ENCODE peak calls at places on chromosomes 11 and 22, in ten cellular contexts. One of them, this sample, is unnamed.

GRCh38 chr22:35608088-35608487 is 9.0 kb downstream of the MB start:
- DNase-seq in esophagus squamous epithelium: no peak
- DNase-seq in body of pancreas: no peak
- DNase-seq in WERI-Rb-1: no peak
- DNase-seq in Caco-2: no peak
- DNase-seq in prostate gland: no peak
- DNase-seq in cardiac muscle cell: no peak
- DNase-seq in PC-3: no peak
- DNase-seq in suprapubic skin: no peak
- DNase-seq in BE2C: no peak
- DNase-seq in this sample: no peak

GRCh38 chr11:109939176-109939810 is 153.9 kb upstream of the ZC3H12C start:
- DNase-seq in prostate gland: peak; percentile 29
- DNase-seq in Caco-2: peak; percentile 59
- DNase-seq in cardiac muscle cell: peak; percentile 86
- DNase-seq in BE2C: peak; percentile 37
- DNase-seq in WERI-Rb-1: peak; percentile 44
- DNase-seq in body of pancreas: peak; percentile 76
- DNase-seq in PC-3: peak; percentile 94
- DNase-seq in suprapubic skin: no peak
- DNase-seq in esophagus squamous epithelium: no peak
- DNase-seq in this sample: peak; percentile 40

GRCh38 chr11:115304774-115305472 is 199.3 kb downstream of the CADM1 start:
- DNase-seq in PC-3: peak; percentile 6
- DNase-seq in suprapubic skin: no peak
- DNase-seq in BE2C: peak; percentile 50
- DNase-seq in esophagus squamous epithelium: no peak
- DNase-seq in prostate gland: no peak
- DNase-seq in body of pancreas: no peak
- DNase-seq in Caco-2: no peak
- DNase-seq in WERI-Rb-1: no peak
- DNase-seq in cardiac muscle cell: no peak
- DNase-seq in this sample: no peak

GRCh38 chr11:71265559-71266092 is 13.2 kb upstream of the SHANK2 start:
- DNase-seq in BE2C: no peak
- DNase-seq in cardiac muscle cell: no peak
- DNase-seq in esophagus squamous epithelium: no peak
- DNase-seq in PC-3: no peak
- DNase-seq in WERI-Rb-1: no peak
- DNase-seq in Caco-2: no peak
- DNase-seq in prostate gland: no peak
- DNase-seq in suprapubic skin: no peak
- DNase-seq in body of pancreas: no peak
- DNase-seq in this sample: no peak

GRCh38 chr11:118910309-118911112 is 15.2 kb downstream of the BCL9L start:
- DNase-seq in prostate gland: peak; percentile 82
- DNase-seq in WERI-Rb-1: no peak
- DNase-seq in esophagus squamous epithelium: no peak
- DNase-seq in BE2C: no peak
- DNase-seq in PC-3: peak; percentile 93
- DNase-seq in Caco-2: peak; percentile 95
- DNase-seq in suprapubic skin: peak; percentile 83
- DNase-seq in body of pancreas: peak; percentile 77
- DNase-seq in cardiac muscle cell: peak; percentile 95
- DNase-seq in this sample: peak; percentile 83

GRCh38 chr22:40050258-40050657 is 55.5 kb downstream of the FAM83F start:
- DNase-seq in cardiac muscle cell: no peak
- DNase-seq in Caco-2: no peak
- DNase-seq in body of pancreas: no peak
- DNase-seq in BE2C: no peak
- DNase-seq in PC-3: no peak
- DNase-seq in suprapubic skin: no peak
- DNase-seq in WERI-Rb-1: no peak
- DNase-seq in prostate gland: no peak
- DNase-seq in esophagus squamous epithelium: no peak
- DNase-seq in this sample: no peak

GRCh38 chr22:43118024-43118849 is 7.7 kb downstream of the BIK start:
- DNase-seq in esophagus squamous epithelium: no peak
- DNase-seq in Caco-2: no peak
- DNase-seq in PC-3: no peak
- DNase-seq in WERI-Rb-1: no peak
- DNase-seq in BE2C: no peak
- DNase-seq in suprapubic skin: no peak
- DNase-seq in prostate gland: no peak
- DNase-seq in cardiac muscle cell: no peak
- DNase-seq in body of pancreas: no peak
- DNase-seq in this sample: no peak

GRCh38 chr11:118790357-118791014 is 478 bp downstream of the DDX6 start:
- DNase-seq in WERI-Rb-1: peak; percentile 71
- DNase-seq in BE2C: peak; percentile 77
- DNase-seq in suprapubic skin: peak; percentile 84
- DNase-seq in prostate gland: peak; percentile 63
- DNase-seq in PC-3: peak; percentile 44
- DNase-seq in body of pancreas: peak; percentile 67
- DNase-seq in esophagus squamous epithelium: peak; percentile 31
- DNase-seq in Caco-2: peak; percentile 77
- DNase-seq in cardiac muscle cell: peak; percentile 56
- DNase-seq in this sample: peak; percentile 45

GRCh38 chr11:19768197-19768596 is 55.6 kb downstream of the NAV2 start:
- DNase-seq in cardiac muscle cell: no peak
- DNase-seq in BE2C: no peak
- DNase-seq in esophagus squamous epithelium: no peak
- DNase-seq in body of pancreas: no peak
- DNase-seq in WERI-Rb-1: no peak
- DNase-seq in Caco-2: no peak
- DNase-seq in PC-3: no peak
- DNase-seq in suprapubic skin: no peak
- DNase-seq in prostate gland: no peak
- DNase-seq in this sample: peak; percentile 51

GRCh38 chr11:20512869-20513268 is 86.5 kb upstream of the SLC6A5 start:
- DNase-seq in BE2C: no peak
- DNase-seq in PC-3: no peak
- DNase-seq in suprapubic skin: no peak
- DNase-seq in prostate gland: no peak
- DNase-seq in esophagus squamous epithelium: no peak
- DNase-seq in cardiac muscle cell: no peak
- DNase-seq in body of pancreas: no peak
- DNase-seq in WERI-Rb-1: no peak
- DNase-seq in Caco-2: no peak
- DNase-seq in this sample: no peak

GRCh38 chr11:65552413-65552951 is 5.7 kb downstream of the LTBP3 start:
- DNase-seq in WERI-Rb-1: peak; percentile 69
- DNase-seq in Caco-2: no peak
- DNase-seq in suprapubic skin: no peak
- DNase-seq in prostate gland: no peak
- DNase-seq in BE2C: no peak
- DNase-seq in body of pancreas: no peak
- DNase-seq in cardiac muscle cell: no peak
- DNase-seq in PC-3: no peak
- DNase-seq in esophagus squamous epithelium: no peak
- DNase-seq in this sample: no peak
- TF ChIP-seq CTCF in WERI-Rb-1: no peak
- TF ChIP-seq CTCF in Caco-2: no peak
- TF ChIP-seq CTCF in suprapubic skin: no peak
- TF ChIP-seq CTCF in prostate gland: no peak
- TF ChIP-seq CTCF in BE2C: no peak
- TF ChIP-seq CTCF in body of pancreas: no peak
- TF ChIP-seq CTCF in cardiac muscle cell: no peak
- TF ChIP-seq CTCF in PC-3: peak; percentile 5
- TF ChIP-seq CTCF in esophagus squamous epithelium: no peak
- TF ChIP-seq CTCF in this sample: no peak

GRCh38 chr11:72687326-72687725 is 13.1 kb upstream of the PDE2A start:
- DNase-seq in esophagus squamous epithelium: no peak
- DNase-seq in BE2C: no peak
- DNase-seq in body of pancreas: no peak
- DNase-seq in suprapubic skin: no peak
- DNase-seq in PC-3: no peak
- DNase-seq in Caco-2: no peak
- DNase-seq in WERI-Rb-1: no peak
- DNase-seq in prostate gland: no peak
- DNase-seq in cardiac muscle cell: no peak
- DNase-seq in this sample: no peak
- H3K36me3 ChIP-seq in esophagus squamous epithelium: peaks cover 26% of the 10 kb centered on the region
- H3K36me3 ChIP-seq in BE2C: peaks cover 2% of the 10 kb centered on the region
- H3K36me3 ChIP-seq in body of pancreas: peaks cover 4% of the 10 kb centered on the region
- H3K36me3 ChIP-seq in suprapubic skin: peaks cover 69% of the 10 kb centered on the region
- H3K36me3 ChIP-seq in PC-3: peaks cover 17% of the 10 kb centered on the region
- H3K36me3 ChIP-seq in Caco-2: peaks cover 6% of the 10 kb centered on the region
- H3K36me3 ChIP-seq in WERI-Rb-1: peaks cover 21% of the 10 kb centered on the region
- H3K36me3 ChIP-seq in prostate gland: peaks cover 5% of the 10 kb centered on the region
- H3K36me3 ChIP-seq in cardiac muscle cell: peaks cover 16% of the 10 kb centered on the region
- H3K36me3 ChIP-seq in this sample: no peaks in the 10 kb centered on the region

GRCh38 chr11:31881825-31882224 is 70.7 kb upstream of the PAX6 start:
- DNase-seq in PC-3: peak; percentile 21
- DNase-seq in Caco-2: no peak
- DNase-seq in prostate gland: no peak
- DNase-seq in esophagus squamous epithelium: no peak
- DNase-seq in cardiac muscle cell: no peak
- DNase-seq in suprapubic skin: no peak
- DNase-seq in BE2C: no peak
- DNase-seq in WERI-Rb-1: no peak
- DNase-seq in body of pancreas: no peak
- DNase-seq in this sample: no peak
- H3K27me3 ChIP-seq in PC-3: no peaks in the 10 kb centered on the region
- H3K27me3 ChIP-seq in Caco-2: no peaks in the 10 kb centered on the region
- H3K27me3 ChIP-seq in prostate gland: no peaks in the 10 kb centered on the region
- H3K27me3 ChIP-seq in esophagus squamous epithelium: peaks cover 45% of the 10 kb centered on the region
- H3K27me3 ChIP-seq in cardiac muscle cell: peaks cover 28% of the 10 kb centered on the region
- H3K27me3 ChIP-seq in suprapubic skin: peaks cover 25% of the 10 kb centered on the region
- H3K27me3 ChIP-seq in BE2C: no peaks in the 10 kb centered on the region
- H3K27me3 ChIP-seq in WERI-Rb-1: peaks cover 47% of the 10 kb centered on the region
- H3K27me3 ChIP-seq in body of pancreas: no peaks in the 10 kb centered on the region
- H3K27me3 ChIP-seq in this sample: no peaks in the 10 kb centered on the region

GRCh38 chr22:33562484-33562883 is 357.8 kb downstream of the LARGE1 start:
- DNase-seq in WERI-Rb-1: no peak
- DNase-seq in BE2C: no peak
- DNase-seq in PC-3: no peak
- DNase-seq in Caco-2: no peak
- DNase-seq in body of pancreas: no peak
- DNase-seq in suprapubic skin: no peak
- DNase-seq in esophagus squamous epithelium: no peak
- DNase-seq in cardiac muscle cell: no peak
- DNase-seq in prostate gland: no peak
- DNase-seq in this sample: no peak
- TF ChIP-seq CTCF in WERI-Rb-1: no peak
- TF ChIP-seq CTCF in BE2C: no peak
- TF ChIP-seq CTCF in PC-3: no peak
- TF ChIP-seq CTCF in Caco-2: no peak
- TF ChIP-seq CTCF in body of pancreas: no peak
- TF ChIP-seq CTCF in suprapubic skin: no peak
- TF ChIP-seq CTCF in esophagus squamous epithelium: no peak
- TF ChIP-seq CTCF in cardiac muscle cell: no peak
- TF ChIP-seq CTCF in prostate gland: no peak
- TF ChIP-seq CTCF in this sample: no peak

GRCh38 chr11:34747261-34747660 is 126.4 kb downstream of the EHF start:
- DNase-seq in Caco-2: no peak
- DNase-seq in prostate gland: no peak
- DNase-seq in PC-3: no peak
- DNase-seq in body of pancreas: no peak
- DNase-seq in suprapubic skin: no peak
- DNase-seq in BE2C: no peak
- DNase-seq in WERI-Rb-1: no peak
- DNase-seq in esophagus squamous epithelium: no peak
- DNase-seq in cardiac muscle cell: no peak
- DNase-seq in this sample: no peak
- H3K36me3 ChIP-seq in Caco-2: no peaks in the 10 kb centered on the region
- H3K36me3 ChIP-seq in prostate gland: no peaks in the 10 kb centered on the region
- H3K36me3 ChIP-seq in PC-3: no peaks in the 10 kb centered on the region
- H3K36me3 ChIP-seq in body of pancreas: no peaks in the 10 kb centered on the region
- H3K36me3 ChIP-seq in suprapubic skin: no peaks in the 10 kb centered on the region
- H3K36me3 ChIP-seq in BE2C: no peaks in the 10 kb centered on the region
- H3K36me3 ChIP-seq in WERI-Rb-1: no peaks in the 10 kb centered on the region
- H3K36me3 ChIP-seq in esophagus squamous epithelium: no peaks in the 10 kb centered on the region
- H3K36me3 ChIP-seq in cardiac muscle cell: no peaks in the 10 kb centered on the region
- H3K36me3 ChIP-seq in this sample: no peaks in the 10 kb centered on the region

DNA sequence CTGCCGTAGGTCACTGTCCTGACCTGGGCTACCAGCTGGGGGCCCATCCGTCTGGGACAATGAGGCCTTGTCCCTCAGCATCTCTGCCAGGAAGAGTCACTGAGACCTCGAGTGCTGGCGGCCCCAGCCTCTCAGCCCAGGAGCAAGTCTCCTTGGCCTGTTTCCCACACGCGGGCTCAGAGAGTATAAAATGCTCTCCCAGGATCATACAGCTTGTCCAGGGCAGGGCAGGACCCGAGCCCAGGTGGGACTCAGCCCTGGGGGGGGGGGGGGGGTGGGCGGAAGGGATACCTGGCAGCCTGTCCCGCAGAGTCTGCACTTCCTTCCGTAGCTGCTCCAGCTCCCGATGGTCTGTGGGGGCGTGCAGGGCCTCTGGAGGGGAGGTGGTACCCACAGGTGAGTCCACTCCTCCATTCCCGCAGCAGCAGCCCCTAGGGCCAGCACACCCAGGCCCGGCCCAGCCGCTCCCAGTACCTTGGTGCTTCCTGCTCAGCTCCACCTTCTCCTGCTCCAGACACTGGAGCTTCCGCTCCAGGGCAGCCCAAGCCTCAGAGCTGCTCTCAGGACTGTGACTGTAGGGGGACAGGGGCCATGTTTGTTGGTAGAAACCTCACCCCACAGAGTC is 7.9 kb downstream of the CDC42BPG start:
- DNase-seq in BE2C: no peak
- DNase-seq in PC-3: no peak
- DNase-seq in suprapubic skin: no peak
- DNase-seq in Caco-2: no peak
- DNase-seq in cardiac muscle cell: no peak
- DNase-seq in WERI-Rb-1: no peak
- DNase-seq in esophagus squamous epithelium: no peak
- DNase-seq in body of pancreas: no peak
- DNase-seq in prostate gland: no peak
- DNase-seq in this sample: no peak
- H3K27me3 ChIP-seq in BE2C: no peaks in the 10 kb centered on the region
- H3K27me3 ChIP-seq in PC-3: no peaks in the 10 kb centered on the region
- H3K27me3 ChIP-seq in suprapubic skin: no peaks in the 10 kb centered on the region
- H3K27me3 ChIP-seq in Caco-2: no peaks in the 10 kb centered on the region
- H3K27me3 ChIP-seq in cardiac muscle cell: no peaks in the 10 kb centered on the region
- H3K27me3 ChIP-seq in WERI-Rb-1: no peaks in the 10 kb centered on the region
- H3K27me3 ChIP-seq in esophagus squamous epithelium: no peaks in the 10 kb centered on the region
- H3K27me3 ChIP-seq in body of pancreas: no peaks in the 10 kb centered on the region
- H3K27me3 ChIP-seq in prostate gland: no peaks in the 10 kb centered on the region
- H3K27me3 ChIP-seq in this sample: no peaks in the 10 kb centered on the region

This sample was measured in lung.